ENCODE peak calls at places on chromosomes 2 and 18, in four cellular contexts. One of them, this sample, is unnamed.

GRCh38 chr2:28506112-28506511 is 10.3 kb downstream of the PLB1 start:
- DNase-seq in MM.1S: no peak
- DNase-seq in endothelial cell of umbilical vein: no peak
- DNase-seq in GM23338: no peak
- DNase-seq in this sample: no peak

GRCh38 chr2:100262555-100263320 is 59.6 kb downstream of the LONRF2 start:
- DNase-seq in GM23338: peak; percentile 78
- DNase-seq in endothelial cell of umbilical vein: peak; percentile 56
- DNase-seq in MM.1S: peak; percentile 46
- DNase-seq in this sample: peak; percentile 54

GRCh38 chr2:172084734-172085459 is 410 bp upstream of the DLX1 start:
- DNase-seq in endothelial cell of umbilical vein: peak; percentile 83
- DNase-seq in MM.1S: peak; percentile 84
- DNase-seq in GM23338: peak; percentile 98
- DNase-seq in this sample: peak; percentile 74

GRCh38 chr2:15383695-15384350 is 177.3 kb downstream of the NBAS start:
- DNase-seq in GM23338: no peak
- DNase-seq in endothelial cell of umbilical vein: no peak
- DNase-seq in MM.1S: no peak
- DNase-seq in this sample: no peak

GRCh38 chr18:59634096-59634495 is 63.1 kb downstream of the CCBE1 start:
- DNase-seq in endothelial cell of umbilical vein: no peak
- DNase-seq in MM.1S: no peak
- DNase-seq in GM23338: no peak
- DNase-seq in this sample: no peak

GRCh38 chr2:27175330-27175729 is 26.5 kb downstream of the TCF23 start:
- DNase-seq in MM.1S: no peak
- DNase-seq in endothelial cell of umbilical vein: no peak
- DNase-seq in GM23338: no peak
- DNase-seq in this sample: no peak

GRCh38 chr2:215554689-215555088 is 118.8 kb upstream of the FN1 start:
- DNase-seq in MM.1S: no peak
- DNase-seq in endothelial cell of umbilical vein: peak; percentile 51
- DNase-seq in GM23338: no peak
- DNase-seq in this sample: no peak

GRCh38 chr2:237361194-237361986 is 52.6 kb downstream of the COL6A3 start:
- DNase-seq in endothelial cell of umbilical vein: no peak
- DNase-seq in MM.1S: no peak
- DNase-seq in GM23338: no peak
- DNase-seq in this sample: no peak

GRCh38 chr2:159086874-159087273 is 118.4 kb downstream of the TANC1 start:
- DNase-seq in GM23338: no peak
- DNase-seq in MM.1S: no peak
- DNase-seq in endothelial cell of umbilical vein: peak; percentile 69
- DNase-seq in this sample: no peak

GRCh38 chr2:15158117-15158516 is 403.0 kb downstream of the NBAS start:
- DNase-seq in MM.1S: no peak
- DNase-seq in GM23338: peak; percentile 64
- DNase-seq in endothelial cell of umbilical vein: no peak
- DNase-seq in this sample: no peak

GRCh38 chr2:197286805-197287595 is 23.6 kb downstream of the ANKRD44 start:
- DNase-seq in MM.1S: no peak
- DNase-seq in GM23338: no peak
- DNase-seq in endothelial cell of umbilical vein: no peak
- DNase-seq in this sample: no peak

GRCh38 chr2:14936436-14936835 is 303.9 kb downstream of the LRATD1 start:
- DNase-seq in MM.1S: no peak
- DNase-seq in GM23338: no peak
- DNase-seq in endothelial cell of umbilical vein: no peak
- DNase-seq in this sample: no peak

GRCh38 chr2:105175231-105175630 is 66.3 kb upstream of the GPR45 start:
- DNase-seq in GM23338: no peak
- DNase-seq in MM.1S: peak; percentile 53
- DNase-seq in endothelial cell of umbilical vein: no peak
- DNase-seq in this sample: no peak

GRCh38 chr18:36929601-36930000 is 100.7 kb downstream of the KIAA1328 start:
- DNase-seq in GM23338: no peak
- DNase-seq in MM.1S: no peak
- DNase-seq in endothelial cell of umbilical vein: no peak
- DNase-seq in this sample: no peak

GRCh38 chr18:62258606-62259005 is 66.5 kb upstream of the TNFRSF11A start:
- DNase-seq in endothelial cell of umbilical vein: no peak
- DNase-seq in MM.1S: no peak
- DNase-seq in GM23338: no peak
- DNase-seq in this sample: no peak

GRCh38 chr2:52383541-52383940 is 1351.6 kb upstream of the NRXN1 start:
- DNase-seq in MM.1S: no peak
- DNase-seq in endothelial cell of umbilical vein: no peak
- DNase-seq in GM23338: no peak
- DNase-seq in this sample: no peak

GRCh38 chr18:56257215-56257614 is 381.2 kb downstream of the TXNL1 start:
- DNase-seq in GM23338: no peak
- DNase-seq in endothelial cell of umbilical vein: peak; percentile 42
- DNase-seq in MM.1S: peak; percentile 18
- DNase-seq in this sample: no peak

GRCh38 chr2:186422226-186422625 is 63.8 kb upstream of the ZC3H15 start:
- DNase-seq in endothelial cell of umbilical vein: no peak
- DNase-seq in GM23338: no peak
- DNase-seq in MM.1S: no peak
- DNase-seq in this sample: no peak

GRCh38 chr2:6107290-6107689 is 415.1 kb downstream of the SOX11 start:
- DNase-seq in GM23338: no peak
- DNase-seq in endothelial cell of umbilical vein: no peak
- DNase-seq in MM.1S: no peak
- DNase-seq in this sample: no peak

GRCh38 chr2:85414761-85415498 is 3.6 kb upstream of the SH2D6 start:
- DNase-seq in MM.1S: no peak
- DNase-seq in endothelial cell of umbilical vein: no peak
- DNase-seq in GM23338: no peak
- DNase-seq in this sample: no peak

GRCh38 chr2:33704352-33704751 is 105.3 kb upstream of the FAM98A start:
- DNase-seq in GM23338: no peak
- DNase-seq in endothelial cell of umbilical vein: peak; percentile 62
- DNase-seq in MM.1S: no peak
- DNase-seq in this sample: no peak

GRCh38 chr2:231258696-231259095 is 60.3 kb downstream of the ARMC9 start:
- DNase-seq in endothelial cell of umbilical vein: no peak
- DNase-seq in GM23338: no peak
- DNase-seq in MM.1S: no peak
- DNase-seq in this sample: no peak

GRCh38 chr2:6184532-6185302 is 492.5 kb downstream of the SOX11 start:
- DNase-seq in endothelial cell of umbilical vein: no peak
- DNase-seq in GM23338: no peak
- DNase-seq in MM.1S: no peak
- DNase-seq in this sample: no peak

GRCh38 chr18:3422905-3423304 is 27.1 kb upstream of the TGIF1 start:
- DNase-seq in MM.1S: no peak
- DNase-seq in endothelial cell of umbilical vein: no peak
- DNase-seq in GM23338: no peak
- DNase-seq in this sample: no peak

GRCh38 chr18:37393945-37394609 is 171.5 kb downstream of the CELF4 start:
- DNase-seq in MM.1S: peak; percentile 60
- DNase-seq in GM23338: peak; percentile 95
- DNase-seq in endothelial cell of umbilical vein: peak; percentile 49
- DNase-seq in this sample: no peak

GRCh38 chr18:62384610-62385097 is 59.5 kb downstream of the TNFRSF11A start:
- DNase-seq in MM.1S: no peak
- DNase-seq in endothelial cell of umbilical vein: no peak
- DNase-seq in GM23338: peak; percentile 58
- DNase-seq in this sample: no peak

GRCh38 chr2:133240505-133241230 is 327.6 kb downstream of the NCKAP5 start:
- DNase-seq in endothelial cell of umbilical vein: peak; percentile 20
- DNase-seq in GM23338: no peak
- DNase-seq in MM.1S: no peak
- DNase-seq in this sample: no peak

GRCh38 chr2:179298666-179299065 is 34.0 kb upstream of the SESTD1 start:
- DNase-seq in endothelial cell of umbilical vein: no peak
- DNase-seq in MM.1S: no peak
- DNase-seq in GM23338: no peak
- DNase-seq in this sample: no peak

GRCh38 chr2:232889876-232890401 is 19.9 kb downstream of the SNORC start:
- DNase-seq in endothelial cell of umbilical vein: no peak
- DNase-seq in MM.1S: no peak
- DNase-seq in GM23338: no peak
- DNase-seq in this sample: no peak

GRCh38 chr2:10533811-10534321 is 85.7 kb upstream of the ODC1 start:
- DNase-seq in GM23338: no peak
- DNase-seq in endothelial cell of umbilical vein: no peak
- DNase-seq in MM.1S: no peak
- DNase-seq in this sample: no peak

GRCh38 chr18:7174359-7175107 is 56.4 kb upstream of the LRRC30 start:
- DNase-seq in MM.1S: no peak
- DNase-seq in endothelial cell of umbilical vein: no peak
- DNase-seq in GM23338: peak; percentile 28
- DNase-seq in this sample: no peak

GRCh38 chr2:75561566-75562512 is 1.1 kb upstream of the EVA1A start:
- DNase-seq in GM23338: no peak
- DNase-seq in endothelial cell of umbilical vein: no peak
- DNase-seq in MM.1S: no peak
- DNase-seq in this sample: no peak

GRCh38 chr2:25341031-25341727 is 546 bp downstream of the DNMT3A start:
- DNase-seq in endothelial cell of umbilical vein: no peak
- DNase-seq in GM23338: no peak
- DNase-seq in MM.1S: peak; percentile 30
- DNase-seq in this sample: no peak

GRCh38 chr2:209619782-209620181 is 151.8 kb upstream of the UNC80 start:
- DNase-seq in MM.1S: peak; percentile 7
- DNase-seq in endothelial cell of umbilical vein: peak; percentile 12
- DNase-seq in GM23338: no peak
- DNase-seq in this sample: no peak

GRCh38 chr2:55653255-55653654 is 35.8 kb upstream of the PPP4R3B start:
- DNase-seq in endothelial cell of umbilical vein: no peak
- DNase-seq in MM.1S: no peak
- DNase-seq in GM23338: no peak
- DNase-seq in this sample: no peak

GRCh38 chr2:55649211-55649610 is 31.8 kb upstream of the PPP4R3B start:
- DNase-seq in endothelial cell of umbilical vein: peak; percentile 52
- DNase-seq in MM.1S: no peak
- DNase-seq in GM23338: no peak
- DNase-seq in this sample: no peak
- H3K79me2 ChIP-seq in endothelial cell of umbilical vein: no peaks in the 10 kb centered on the region
- H3K79me2 ChIP-seq in MM.1S: no peaks in the 10 kb centered on the region
- H3K79me2 ChIP-seq in GM23338: no peaks in the 10 kb centered on the region
- H3K79me2 ChIP-seq in this sample: no peaks in the 10 kb centered on the region

GRCh38 chr2:190460533-190460932 is 52.4 kb downstream of the MFSD6 start:
- DNase-seq in endothelial cell of umbilical vein: no peak
- DNase-seq in MM.1S: no peak
- DNase-seq in GM23338: no peak
- DNase-seq in this sample: no peak

GRCh38 chr2:190457256-190457655 is 49.1 kb downstream of the MFSD6 start:
- DNase-seq in MM.1S: no peak
- DNase-seq in GM23338: no peak
- DNase-seq in endothelial cell of umbilical vein: no peak
- DNase-seq in this sample: no peak

GRCh38 chr2:190459881-190460280 is 51.7 kb downstream of the MFSD6 start:
- DNase-seq in GM23338: no peak
- DNase-seq in MM.1S: no peak
- DNase-seq in endothelial cell of umbilical vein: no peak
- DNase-seq in this sample: no peak

GRCh38 chr2:190456833-190457232 is 48.7 kb downstream of the MFSD6 start:
- DNase-seq in endothelial cell of umbilical vein: peak; percentile 23
- DNase-seq in MM.1S: no peak
- DNase-seq in GM23338: no peak
- DNase-seq in this sample: no peak

DNA sequence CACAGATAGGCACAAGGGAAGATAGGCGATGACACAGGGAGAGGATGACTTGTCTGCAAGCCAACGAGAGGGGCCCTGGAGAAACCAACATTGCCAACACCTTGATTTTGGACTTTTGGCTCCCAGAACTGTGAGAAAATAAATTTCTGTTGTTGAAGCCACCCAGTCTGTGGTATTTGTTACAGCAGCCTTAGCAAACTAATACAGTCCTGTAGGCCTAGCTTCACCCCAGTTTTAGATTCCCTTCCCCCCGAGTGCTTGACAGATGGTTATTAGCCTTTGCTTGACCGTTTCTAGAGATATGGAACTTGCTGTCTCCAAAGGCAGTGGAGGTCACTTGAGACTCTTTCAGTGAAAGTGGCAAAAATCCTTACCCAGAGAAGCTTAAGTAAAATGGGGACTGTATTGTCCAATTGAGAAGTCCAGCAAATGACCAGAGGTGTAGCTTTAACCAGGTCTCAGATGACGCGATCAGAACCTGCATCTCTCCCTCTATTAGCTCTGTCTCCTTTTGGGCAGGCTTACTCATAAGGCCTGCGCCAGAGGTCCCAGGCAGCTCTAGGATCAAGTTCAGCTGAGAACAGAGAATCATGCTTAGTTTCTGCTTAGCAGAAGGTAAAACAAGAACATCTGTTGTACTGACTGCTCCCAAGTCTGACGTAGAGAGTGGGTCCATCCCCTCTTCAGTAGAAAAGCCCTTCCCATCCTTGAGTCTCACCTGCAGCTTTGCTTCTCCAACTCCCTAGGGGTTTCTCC is 50.4 kb downstream of the MFSD6 start:
- DNase-seq in MM.1S: no peak
- DNase-seq in GM23338: no peak
- DNase-seq in endothelial cell of umbilical vein: no peak
- DNase-seq in this sample: no peak
- H3K79me2 ChIP-seq in MM.1S: peaks cover 10% of the 10 kb centered on the region
- H3K79me2 ChIP-seq in GM23338: no peaks in the 10 kb centered on the region
- H3K79me2 ChIP-seq in endothelial cell of umbilical vein: no peaks in the 10 kb centered on the region
- H3K79me2 ChIP-seq in this sample: no peaks in the 10 kb centered on the region

DNA sequence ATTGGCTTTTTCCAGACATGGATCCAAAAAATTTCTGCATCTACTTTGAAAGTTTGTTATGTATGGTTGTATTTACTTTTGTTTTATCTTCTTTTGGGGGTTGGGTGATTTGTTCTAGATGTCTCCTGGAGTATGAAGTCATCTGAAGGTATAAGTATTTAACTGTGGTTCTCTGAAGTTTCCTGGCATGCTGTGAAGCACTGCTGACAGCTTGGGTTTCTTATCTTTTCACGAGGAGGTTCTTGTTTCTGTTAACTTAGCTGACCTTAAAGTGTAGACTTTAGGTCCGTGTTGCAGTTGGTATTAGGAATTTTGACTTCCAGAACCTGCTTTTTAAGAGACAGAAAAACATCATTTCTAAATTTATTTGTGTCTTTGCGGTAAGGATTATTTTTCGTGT is 15.9 kb downstream of the GLS start:
- DNase-seq in GM23338: no peak
- DNase-seq in MM.1S: no peak
- DNase-seq in endothelial cell of umbilical vein: no peak
- DNase-seq in this sample: no peak
- H3K79me2 ChIP-seq in GM23338: peaks cover 35% of the 10 kb centered on the region
- H3K79me2 ChIP-seq in MM.1S: peaks cover 67% of the 10 kb centered on the region
- H3K79me2 ChIP-seq in endothelial cell of umbilical vein: peaks cover 49% of the 10 kb centered on the region
- H3K79me2 ChIP-seq in this sample: peaks cover 48% of the 10 kb centered on the region

DNA sequence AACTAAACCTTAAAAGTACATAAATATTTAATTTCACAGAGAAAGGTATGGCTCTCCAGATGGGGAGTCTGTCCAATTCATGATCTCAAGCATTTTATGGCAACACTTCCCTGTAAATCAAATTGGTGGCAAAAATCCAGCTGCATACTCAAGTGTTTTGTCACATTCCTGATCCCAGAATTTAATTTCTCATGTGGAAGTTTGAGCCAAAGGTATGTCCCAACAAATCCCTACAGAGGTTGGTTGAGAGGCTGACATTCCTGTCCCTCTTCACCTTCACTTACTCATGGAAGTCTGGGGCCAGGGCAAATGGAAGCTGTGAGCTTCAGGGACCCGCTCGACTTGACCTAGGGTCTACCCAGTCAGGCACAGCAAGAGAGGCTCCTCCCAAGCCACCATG is 17.7 kb downstream of the KLF7 start:
- DNase-seq in MM.1S: no peak
- DNase-seq in endothelial cell of umbilical vein: peak; percentile 43
- DNase-seq in GM23338: no peak
- DNase-seq in this sample: no peak
- H3K79me2 ChIP-seq in MM.1S: peaks cover 24% of the 10 kb centered on the region
- H3K79me2 ChIP-seq in endothelial cell of umbilical vein: peaks cover 92% of the 10 kb centered on the region
- H3K79me2 ChIP-seq in GM23338: peaks cover 93% of the 10 kb centered on the region
- H3K79me2 ChIP-seq in this sample: no peaks in the 10 kb centered on the region